ENCODE peak calls at places on chromosomes 11 and 22, in six cellular contexts. Y is K562, P is GM12878, A is H1, U is HCT116, R is HepG2. V is an unnamed sample. For H3K36me3, the result is how much of the 10 kb centered on the place peaks cover.

GRCh38 chr11:122170815-122171475 is 54.9 kb upstream of the BLID start:
- DNase-seq in A (no peak), R (no peak), Y (no peak), P (no peak), U (peak), V (no peak)

GRCh38 chr22:45064313-45065268 is 54.8 kb upstream of the PHF21B start:
- DNase-seq in P (peak), Y (peak), A (no peak), U (no peak), R (no peak), V (no peak)

GRCh38 chr11:66563832-66564231 is 4.6 kb downstream of the CTSF start:
- DNase-seq in P (no peak), R (no peak), U (no peak), Y (no peak), A (no peak), V (no peak)

GRCh38 chr11:62602141-62603071 is 741 bp upstream of the MTA2 start:
- DNase-seq in P (no peak), R (no peak), A (peak), Y (peak), U (no peak), V (no peak)

GRCh38 chr22:43411040-43411919 is 534 bp upstream of the MPPED1 start:
- DNase-seq in R (no peak), Y (no peak), A (no peak), U (no peak), P (no peak), V (no peak)

GRCh38 chr11:91470656-91471055 is 754.0 kb upstream of the FAT3 start:
- DNase-seq in A (no peak), P (no peak), U (no peak), R (no peak), Y (no peak), V (no peak)

GRCh38 chr11:33045551-33046255 is 6.3 kb downstream of the TCP11L1 start:
- DNase-seq in Y (no peak), U (no peak), P (no peak), R (peak), A (no peak), V (no peak)

GRCh38 chr11:108486828-108487227 is 11.4 kb downstream of the POGLUT3 start:
- DNase-seq in U (no peak), P (no peak), R (no peak), A (no peak), Y (no peak), V (no peak)

GRCh38 chr11:27218498-27219038 is 144.4 kb downstream of the CCDC34 start:
- DNase-seq in P (no peak), R (no peak), U (no peak), A (peak), Y (no peak), V (no peak)

GRCh38 chr11:44950036-44950624 is 553 bp downstream of the TP53I11 start:
- DNase-seq in P (no peak), A (peak), Y (no peak), R (no peak), U (no peak), V (no peak)

GRCh38 chr22:30254307-30254706 is 7.7 kb upstream of the LIF start:
- DNase-seq in R (no peak), Y (no peak), A (no peak), P (no peak), U (no peak), V (no peak)

GRCh38 chr11:61736310-61736709 is 16.1 kb upstream of the MYRF start:
- DNase-seq in P (no peak), Y (no peak), A (no peak), R (no peak), U (no peak), V (no peak)

GRCh38 chr11:62880803-62881578 is at the start of gene SLC3A2:
- DNase-seq in U (peak), A (peak), Y (peak), P (peak), R (peak), V (peak)

GRCh38 chr11:71076021-71076420 is 176.4 kb downstream of the SHANK2 start:
- DNase-seq in P (no peak), Y (no peak), R (no peak), A (no peak), U (no peak), V (no peak)

GRCh38 chr11:72574046-72574445 is 100.2 kb downstream of the PDE2A start:
- DNase-seq in P (no peak), Y (no peak), A (no peak), R (no peak), U (no peak), V (no peak)

GRCh38 chr11:76799061-76799804 is 16.1 kb downstream of the TSKU start:
- DNase-seq in U (no peak), P (no peak), Y (peak), R (peak), A (peak), V (no peak)

GRCh38 chr22:47281126-47282106 is 519.0 kb downstream of the TBC1D22A start:
- DNase-seq in A (no peak), U (no peak), R (no peak), Y (no peak), P (no peak), V (no peak)
- TF ChIP-seq YY1 in A (no peak), U (no peak), R (no peak), Y (no peak), P (no peak), V (no peak)

DNA sequence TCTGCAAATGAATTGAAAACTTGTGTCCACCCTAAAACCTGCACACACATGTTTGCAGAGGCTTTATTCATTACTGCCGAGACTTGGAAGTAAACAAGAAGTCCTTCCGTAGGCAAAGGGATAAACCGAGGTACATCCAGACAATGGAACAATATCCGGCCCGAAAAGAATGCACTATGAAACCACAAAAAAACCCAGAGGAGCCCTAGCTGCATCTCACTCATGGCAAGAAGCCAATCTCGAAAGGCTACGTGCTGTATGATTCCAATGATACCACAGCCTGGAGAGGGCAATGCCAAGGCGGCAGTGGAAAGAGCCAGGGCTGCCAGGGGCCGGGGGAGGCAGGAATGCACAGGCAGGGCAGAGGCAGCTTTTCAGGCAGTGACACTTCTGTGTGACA is 3.2 kb upstream of the MRPL23 start:
- DNase-seq in U (no peak), A (peak), P (no peak), Y (no peak), R (no peak), V (no peak)
- TF ChIP-seq ZNF274 in U (no peak), A (no peak), P (no peak), Y (no peak), R (no peak), V (no peak)

DNA sequence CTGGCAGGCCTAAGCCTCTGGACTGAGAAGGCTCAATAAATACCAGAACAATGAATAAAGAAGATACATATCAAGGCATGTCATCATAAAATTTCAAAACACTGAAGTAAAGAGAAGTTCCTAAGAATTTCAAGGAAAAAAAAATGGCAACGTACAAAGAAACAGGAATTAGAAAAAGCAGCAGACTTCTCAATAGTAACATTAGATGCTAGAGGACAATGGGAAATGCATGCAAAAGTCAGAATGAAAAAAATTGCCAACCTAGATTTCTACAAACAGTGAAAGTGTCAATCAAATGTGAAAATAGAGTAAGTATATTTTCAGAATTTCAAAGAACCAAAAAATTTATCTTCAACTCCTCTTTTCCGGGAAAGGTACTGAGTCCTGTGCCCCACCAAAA is 125.0 kb downstream of the KCNC1 start:
- DNase-seq in U (no peak), R (no peak), P (no peak), A (no peak), Y (no peak), V (no peak)
- H3K36me3 ChIP-seq in U (under half), R (under half), P (under half), A (under half), Y (under half), V (under half)

GRCh38 chr22:49664371-49664881 is 163.2 kb downstream of the BRD1 start:
- DNase-seq in A (peak), U (no peak), P (no peak), Y (no peak), R (no peak), V (no peak)
- TF ChIP-seq YY1 in A (no peak), U (no peak), P (no peak), Y (no peak), R (no peak), V (no peak)